ENCODE peak calls at places on chromosome 11, in five cellular contexts. E is activated T-cell treated with anti-CD3 and anti-CD28 coated beads, Interleukin-2, amount 50 U/mL, for 4 hours; J is HepG2; L is PC-3; Q is HCT116. N is an unnamed sample.
A peak's percentile ranks its signal among the peaks of the same experiment; 100 is the strongest.

GRCh38 chr11:45929486-45930030 is 7.1 kb downstream of the LARGE2 start:
- ATAC-seq in E (peak; percentile 14), J (peak; percentile 52), L (peak; percentile 58), Q (peak; percentile 12), N (peak; percentile 1)

GRCh38 chr11:82577246-82577645 is 156.4 kb downstream of the FAM181B start:
- ATAC-seq in E (no peak), J (no peak), L (no peak), Q (no peak), N (no peak)

GRCh38 chr11:85934599-85935169 is 79.5 kb downstream of the CCDC83 start:
- ATAC-seq in E (no peak), J (no peak), L (no peak), Q (no peak), N (no peak)

GRCh38 chr11:17838102-17838501 is 103.5 kb downstream of the KCNC1 start:
- ATAC-seq in E (no peak), J (no peak), L (no peak), Q (no peak), N (no peak)

GRCh38 chr11:116199182-116199581 is 573.6 kb downstream of the BUD13 start:
- ATAC-seq in E (no peak), J (peak; percentile 33), L (no peak), Q (peak; percentile 30), N (no peak)

GRCh38 chr11:17393472-17393871 is 5.0 kb upstream of the KCNJ11 start:
- ATAC-seq in E (no peak), J (no peak), L (no peak), Q (no peak), N (no peak)

GRCh38 chr11:120354068-120354467 is 17.9 kb downstream of the ARHGEF12 start:
- ATAC-seq in E (no peak), J (peak; percentile 43), L (no peak), Q (no peak), N (no peak)

GRCh38 chr11:95698939-95699562 is 90.5 kb downstream of the FAM76B start:
- ATAC-seq in E (peak; percentile 71), J (no peak), L (no peak), Q (no peak), N (peak; percentile 68)

GRCh38 chr11:75345455-75346224 is 5.8 kb downstream of the ARRB1 start:
- ATAC-seq in E (no peak), J (no peak), L (no peak), Q (no peak), N (no peak)

GRCh38 chr11:66567787-66568123 is 651 bp downstream of the CTSF start:
- ATAC-seq in E (no peak), J (no peak), L (no peak), Q (no peak), N (peak; percentile 7)

GRCh38 chr11:116691779-116692178 is 81.0 kb downstream of the BUD13 start:
- ATAC-seq in E (peak; percentile 79), J (peak; percentile 84), L (peak; percentile 40), Q (peak; percentile 95), N (peak; percentile 51)